ENCODE peak calls at places on chromosomes 2 and 18, in eight cellular contexts. One of them, this sample, is unnamed.

GRCh38 chr2:174729797-174730529 is 34.3 kb downstream of the CHRNA1 start:
- DNase-seq in fibroblast of villous mesenchyme: peak
- DNase-seq in GM12865: no peak
- DNase-seq in fibroblast of lung: peak
- DNase-seq in astrocyte of the spinal cord: no peak
- DNase-seq in endothelial cell of umbilical vein: peak
- DNase-seq in right lobe of liver: no peak
- DNase-seq in heart left ventricle: no peak
- DNase-seq in this sample: no peak

GRCh38 chr2:218030409-218031195 is 27.8 kb upstream of the TNS1 start:
- DNase-seq in GM12865: no peak
- DNase-seq in right lobe of liver: no peak
- DNase-seq in endothelial cell of umbilical vein: no peak
- DNase-seq in heart left ventricle: no peak
- DNase-seq in astrocyte of the spinal cord: no peak
- DNase-seq in fibroblast of villous mesenchyme: no peak
- DNase-seq in fibroblast of lung: no peak
- DNase-seq in this sample: no peak

GRCh38 chr2:178859760-178860159 is 52.5 kb upstream of the TTN start:
- DNase-seq in fibroblast of lung: no peak
- DNase-seq in endothelial cell of umbilical vein: no peak
- DNase-seq in heart left ventricle: peak
- DNase-seq in astrocyte of the spinal cord: no peak
- DNase-seq in GM12865: no peak
- DNase-seq in right lobe of liver: no peak
- DNase-seq in fibroblast of villous mesenchyme: no peak
- DNase-seq in this sample: no peak

GRCh38 chr2:25982968-25983280 is 627 bp upstream of the KIF3C start:
- DNase-seq in fibroblast of villous mesenchyme: no peak
- DNase-seq in fibroblast of lung: no peak
- DNase-seq in endothelial cell of umbilical vein: no peak
- DNase-seq in GM12865: no peak
- DNase-seq in right lobe of liver: no peak
- DNase-seq in heart left ventricle: no peak
- DNase-seq in astrocyte of the spinal cord: no peak
- DNase-seq in this sample: no peak

GRCh38 chr2:10226032-10226724 is 76.5 kb upstream of the HPCAL1 start:
- DNase-seq in astrocyte of the spinal cord: no peak
- DNase-seq in heart left ventricle: no peak
- DNase-seq in right lobe of liver: no peak
- DNase-seq in endothelial cell of umbilical vein: no peak
- DNase-seq in GM12865: no peak
- DNase-seq in fibroblast of lung: no peak
- DNase-seq in fibroblast of villous mesenchyme: no peak
- DNase-seq in this sample: no peak

GRCh38 chr2:75324716-75325291 is 125.5 kb upstream of the TACR1 start:
- DNase-seq in GM12865: no peak
- DNase-seq in fibroblast of villous mesenchyme: no peak
- DNase-seq in endothelial cell of umbilical vein: peak
- DNase-seq in heart left ventricle: no peak
- DNase-seq in astrocyte of the spinal cord: no peak
- DNase-seq in right lobe of liver: no peak
- DNase-seq in fibroblast of lung: no peak
- DNase-seq in this sample: no peak

GRCh38 chr2:147311058-147311429 is 533.8 kb upstream of the ACVR2A start:
- DNase-seq in endothelial cell of umbilical vein: no peak
- DNase-seq in fibroblast of lung: no peak
- DNase-seq in GM12865: no peak
- DNase-seq in heart left ventricle: no peak
- DNase-seq in fibroblast of villous mesenchyme: no peak
- DNase-seq in astrocyte of the spinal cord: no peak
- DNase-seq in right lobe of liver: no peak
- DNase-seq in this sample: no peak

GRCh38 chr2:217790195-217790594 is 212.6 kb downstream of the TNS1 start:
- DNase-seq in right lobe of liver: no peak
- DNase-seq in fibroblast of lung: no peak
- DNase-seq in heart left ventricle: no peak
- DNase-seq in fibroblast of villous mesenchyme: no peak
- DNase-seq in endothelial cell of umbilical vein: no peak
- DNase-seq in GM12865: no peak
- DNase-seq in astrocyte of the spinal cord: peak
- DNase-seq in this sample: no peak

GRCh38 chr2:138726681-138727080 is 53.5 kb downstream of the NXPH2 start:
- DNase-seq in heart left ventricle: no peak
- DNase-seq in endothelial cell of umbilical vein: no peak
- DNase-seq in fibroblast of lung: no peak
- DNase-seq in astrocyte of the spinal cord: no peak
- DNase-seq in GM12865: no peak
- DNase-seq in right lobe of liver: no peak
- DNase-seq in fibroblast of villous mesenchyme: no peak
- DNase-seq in this sample: no peak

GRCh38 chr18:59861963-59862819 is 37.6 kb upstream of the PMAIP1 start:
- DNase-seq in GM12865: peak
- DNase-seq in heart left ventricle: no peak
- DNase-seq in fibroblast of lung: no peak
- DNase-seq in endothelial cell of umbilical vein: no peak
- DNase-seq in fibroblast of villous mesenchyme: no peak
- DNase-seq in astrocyte of the spinal cord: no peak
- DNase-seq in right lobe of liver: no peak
- DNase-seq in this sample: no peak

GRCh38 chr2:45904267-45904921 is 252.9 kb downstream of the PRKCE start:
- DNase-seq in right lobe of liver: no peak
- DNase-seq in astrocyte of the spinal cord: peak
- DNase-seq in fibroblast of lung: peak
- DNase-seq in fibroblast of villous mesenchyme: no peak
- DNase-seq in GM12865: peak
- DNase-seq in endothelial cell of umbilical vein: no peak
- DNase-seq in heart left ventricle: no peak
- DNase-seq in this sample: peak

GRCh38 chr2:212536385-212537310 is 2.0 kb downstream of the ERBB4 start:
- DNase-seq in astrocyte of the spinal cord: no peak
- DNase-seq in GM12865: no peak
- DNase-seq in fibroblast of lung: no peak
- DNase-seq in heart left ventricle: peak
- DNase-seq in endothelial cell of umbilical vein: peak
- DNase-seq in fibroblast of villous mesenchyme: no peak
- DNase-seq in right lobe of liver: peak
- DNase-seq in this sample: no peak

GRCh38 chr18:37711990-37712389 is 146.4 kb upstream of the CELF4 start:
- DNase-seq in astrocyte of the spinal cord: no peak
- DNase-seq in endothelial cell of umbilical vein: no peak
- DNase-seq in right lobe of liver: no peak
- DNase-seq in fibroblast of lung: no peak
- DNase-seq in fibroblast of villous mesenchyme: no peak
- DNase-seq in heart left ventricle: no peak
- DNase-seq in GM12865: no peak
- DNase-seq in this sample: no peak

GRCh38 chr18:32446780-32447179 is 23.9 kb downstream of the GAREM1 start:
- DNase-seq in GM12865: no peak
- DNase-seq in fibroblast of lung: no peak
- DNase-seq in endothelial cell of umbilical vein: no peak
- DNase-seq in right lobe of liver: no peak
- DNase-seq in heart left ventricle: no peak
- DNase-seq in astrocyte of the spinal cord: no peak
- DNase-seq in fibroblast of villous mesenchyme: no peak
- DNase-seq in this sample: no peak

GRCh38 chr18:8744656-8745055 is 39.3 kb downstream of the MTCL1 start:
- DNase-seq in endothelial cell of umbilical vein: no peak
- DNase-seq in astrocyte of the spinal cord: no peak
- DNase-seq in fibroblast of lung: no peak
- DNase-seq in heart left ventricle: no peak
- DNase-seq in GM12865: peak
- DNase-seq in fibroblast of villous mesenchyme: no peak
- DNase-seq in right lobe of liver: no peak
- DNase-seq in this sample: no peak

GRCh38 chr2:204909791-204910190 is 364.5 kb downstream of the PARD3B start:
- DNase-seq in endothelial cell of umbilical vein: no peak
- DNase-seq in right lobe of liver: no peak
- DNase-seq in heart left ventricle: no peak
- DNase-seq in fibroblast of villous mesenchyme: no peak
- DNase-seq in GM12865: no peak
- DNase-seq in fibroblast of lung: no peak
- DNase-seq in astrocyte of the spinal cord: no peak
- DNase-seq in this sample: no peak

GRCh38 chr2:99278793-99279291 is 22.2 kb downstream of the LYG1 start:
- DNase-seq in endothelial cell of umbilical vein: no peak
- DNase-seq in fibroblast of villous mesenchyme: peak
- DNase-seq in astrocyte of the spinal cord: peak
- DNase-seq in heart left ventricle: no peak
- DNase-seq in GM12865: no peak
- DNase-seq in fibroblast of lung: peak
- DNase-seq in right lobe of liver: no peak
- DNase-seq in this sample: no peak

GRCh38 chr2:26617259-26618083 is 23.7 kb downstream of the CIB4 start:
- DNase-seq in astrocyte of the spinal cord: no peak
- DNase-seq in endothelial cell of umbilical vein: no peak
- DNase-seq in fibroblast of lung: no peak
- DNase-seq in heart left ventricle: no peak
- DNase-seq in right lobe of liver: no peak
- DNase-seq in fibroblast of villous mesenchyme: no peak
- DNase-seq in GM12865: no peak
- DNase-seq in this sample: no peak

GRCh38 chr2:33616873-33617272 is 17.8 kb upstream of the FAM98A start:
- DNase-seq in endothelial cell of umbilical vein: no peak
- DNase-seq in astrocyte of the spinal cord: no peak
- DNase-seq in fibroblast of villous mesenchyme: no peak
- DNase-seq in fibroblast of lung: peak
- DNase-seq in right lobe of liver: no peak
- DNase-seq in heart left ventricle: no peak
- DNase-seq in GM12865: peak
- DNase-seq in this sample: no peak

GRCh38 chr2:60499651-60500300 is 53.7 kb downstream of the BCL11A start:
- DNase-seq in fibroblast of villous mesenchyme: no peak
- DNase-seq in GM12865: no peak
- DNase-seq in fibroblast of lung: no peak
- DNase-seq in astrocyte of the spinal cord: no peak
- DNase-seq in endothelial cell of umbilical vein: no peak
- DNase-seq in heart left ventricle: peak
- DNase-seq in right lobe of liver: no peak
- DNase-seq in this sample: no peak

GRCh38 chr2:181563101-181563692 is 93.7 kb downstream of the CERKL start:
- DNase-seq in fibroblast of lung: no peak
- DNase-seq in astrocyte of the spinal cord: no peak
- DNase-seq in right lobe of liver: no peak
- DNase-seq in fibroblast of villous mesenchyme: peak
- DNase-seq in heart left ventricle: no peak
- DNase-seq in endothelial cell of umbilical vein: no peak
- DNase-seq in GM12865: no peak
- DNase-seq in this sample: no peak

GRCh38 chr18:13260114-13260926 is 41.8 kb downstream of the LDLRAD4 start:
- DNase-seq in astrocyte of the spinal cord: no peak
- DNase-seq in fibroblast of lung: no peak
- DNase-seq in GM12865: no peak
- DNase-seq in fibroblast of villous mesenchyme: peak
- DNase-seq in heart left ventricle: no peak
- DNase-seq in endothelial cell of umbilical vein: peak
- DNase-seq in right lobe of liver: no peak
- DNase-seq in this sample: no peak

DNA sequence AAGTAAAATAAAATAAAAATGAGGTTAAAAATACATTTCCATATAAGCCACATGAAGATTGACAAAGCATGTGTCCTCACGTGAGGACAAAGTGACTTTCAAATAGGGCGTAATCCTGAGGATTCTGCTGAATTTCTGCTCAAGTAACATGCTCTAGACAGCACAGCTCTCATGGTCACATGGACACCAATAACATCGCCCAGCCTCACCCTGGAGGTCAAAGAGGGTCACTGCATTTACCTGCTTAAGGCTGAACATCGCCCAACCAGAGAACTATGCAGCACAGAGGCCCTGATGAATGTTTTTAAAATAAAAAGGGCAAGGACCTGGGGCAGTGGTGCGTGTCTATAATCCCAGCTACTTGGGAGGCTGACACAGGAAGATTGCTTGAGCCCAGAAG is 30.2 kb downstream of the TGFBRAP1 start:
- DNase-seq in right lobe of liver: no peak
- DNase-seq in fibroblast of lung: no peak
- DNase-seq in astrocyte of the spinal cord: no peak
- DNase-seq in GM12865: peak
- DNase-seq in heart left ventricle: no peak
- DNase-seq in endothelial cell of umbilical vein: no peak
- DNase-seq in fibroblast of villous mesenchyme: no peak
- DNase-seq in this sample: no peak
- TF ChIP-seq CTCF in right lobe of liver: no peak
- TF ChIP-seq CTCF in fibroblast of lung: no peak
- TF ChIP-seq CTCF in astrocyte of the spinal cord: no peak
- TF ChIP-seq CTCF in GM12865: no peak
- TF ChIP-seq CTCF in heart left ventricle: no peak
- TF ChIP-seq CTCF in endothelial cell of umbilical vein: no peak
- TF ChIP-seq CTCF in fibroblast of villous mesenchyme: no peak
- TF ChIP-seq CTCF in this sample: peak

DNA sequence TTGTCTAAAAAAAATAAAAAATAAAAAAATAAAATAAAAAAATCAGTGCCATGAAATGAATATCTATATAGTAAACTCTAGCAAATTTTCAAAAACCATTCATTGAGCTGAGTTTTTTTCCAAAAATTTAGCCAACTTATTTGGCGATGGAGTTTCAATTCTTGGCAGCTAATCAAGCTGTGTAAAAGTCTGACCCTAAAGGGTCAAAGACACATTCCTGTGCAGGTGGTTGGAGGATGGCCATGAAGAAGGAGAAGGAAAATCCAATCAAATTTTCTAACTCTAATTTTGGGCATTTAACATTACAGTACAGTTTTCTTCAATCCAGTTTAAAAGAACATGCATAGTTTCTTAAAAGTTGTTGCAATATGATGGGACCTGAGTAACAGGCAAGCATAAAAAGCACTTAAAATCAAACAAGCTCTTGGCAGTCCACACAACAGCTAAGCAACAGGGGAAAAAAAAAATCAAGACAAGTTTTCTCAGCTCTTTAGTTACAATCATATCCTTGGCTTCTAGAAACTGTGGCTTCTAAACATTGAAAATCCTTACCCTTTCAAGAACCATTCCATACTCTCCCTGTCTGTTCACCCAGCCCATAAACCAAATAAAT is 54.5 kb downstream of the ACVR1 start:
- DNase-seq in heart left ventricle: no peak
- DNase-seq in fibroblast of villous mesenchyme: no peak
- DNase-seq in fibroblast of lung: no peak
- DNase-seq in right lobe of liver: no peak
- DNase-seq in GM12865: no peak
- DNase-seq in astrocyte of the spinal cord: no peak
- DNase-seq in endothelial cell of umbilical vein: no peak
- DNase-seq in this sample: no peak
- H3K4me3 ChIP-seq in heart left ventricle: no peak
- H3K4me3 ChIP-seq in fibroblast of villous mesenchyme: no peak
- H3K4me3 ChIP-seq in fibroblast of lung: no peak
- H3K4me3 ChIP-seq in right lobe of liver: no peak
- H3K4me3 ChIP-seq in GM12865: no peak
- H3K4me3 ChIP-seq in astrocyte of the spinal cord: no peak
- H3K4me3 ChIP-seq in endothelial cell of umbilical vein: no peak
- H3K4me3 ChIP-seq in this sample: no peak

GRCh38 chr2:38376683-38377500 is at the start of gene ATL2:
- DNase-seq in fibroblast of villous mesenchyme: peak
- DNase-seq in GM12865: peak
- DNase-seq in fibroblast of lung: peak
- DNase-seq in endothelial cell of umbilical vein: peak
- DNase-seq in right lobe of liver: peak
- DNase-seq in astrocyte of the spinal cord: peak
- DNase-seq in heart left ventricle: peak
- DNase-seq in this sample: peak
- TF ChIP-seq CTCF in fibroblast of villous mesenchyme: peak
- TF ChIP-seq CTCF in GM12865: peak
- TF ChIP-seq CTCF in fibroblast of lung: peak
- TF ChIP-seq CTCF in endothelial cell of umbilical vein: peak
- TF ChIP-seq CTCF in right lobe of liver: peak
- TF ChIP-seq CTCF in astrocyte of the spinal cord: peak
- TF ChIP-seq CTCF in heart left ventricle: peak
- TF ChIP-seq CTCF in this sample: peak

GRCh38 chr18:62616331-62616805 is 93.5 kb downstream of the ZCCHC2 start:
- DNase-seq in GM12865: no peak
- DNase-seq in fibroblast of lung: no peak
- DNase-seq in heart left ventricle: peak
- DNase-seq in fibroblast of villous mesenchyme: no peak
- DNase-seq in endothelial cell of umbilical vein: no peak
- DNase-seq in astrocyte of the spinal cord: peak
- DNase-seq in right lobe of liver: no peak
- DNase-seq in this sample: no peak
- H3K4me3 ChIP-seq in GM12865: no peak
- H3K4me3 ChIP-seq in fibroblast of lung: no peak
- H3K4me3 ChIP-seq in heart left ventricle: no peak
- H3K4me3 ChIP-seq in fibroblast of villous mesenchyme: no peak
- H3K4me3 ChIP-seq in endothelial cell of umbilical vein: no peak
- H3K4me3 ChIP-seq in astrocyte of the spinal cord: no peak
- H3K4me3 ChIP-seq in right lobe of liver: no peak
- H3K4me3 ChIP-seq in this sample: no peak